ENCODE peak calls at places on chromosome 1, in ten cellular contexts. One of them, this sample, is unnamed. For H3K4me1, the result is how much of the 10 kb centered on the place peaks cover.

GRCh38 chr1:117886101-117886795 is 43.2 kb downstream of the GDAP2 start:
- DNase-seq in psoas muscle: no peak
- DNase-seq in adrenal gland: no peak
- DNase-seq in A549: no peak
- DNase-seq in K562: no peak
- DNase-seq in mesenchymal stem cell: peak
- DNase-seq in SJSA1: peak
- DNase-seq in neural progenitor cell: no peak
- DNase-seq in stomach: no peak
- DNase-seq in GM23248: peak
- DNase-seq in this sample: no peak

GRCh38 chr1:92858564-92859399 is 26.9 kb downstream of the RPL5 start:
- DNase-seq in neural progenitor cell: peak
- DNase-seq in A549: peak
- DNase-seq in psoas muscle: no peak
- DNase-seq in adrenal gland: peak
- DNase-seq in K562: peak
- DNase-seq in GM23248: peak
- DNase-seq in SJSA1: peak
- DNase-seq in mesenchymal stem cell: peak
- DNase-seq in stomach: peak
- DNase-seq in this sample: peak

GRCh38 chr1:46302091-46303037 is 1.1 kb downstream of the LRRC41 start:
- DNase-seq in A549: peak
- DNase-seq in K562: peak
- DNase-seq in SJSA1: peak
- DNase-seq in adrenal gland: peak
- DNase-seq in GM23248: peak
- DNase-seq in psoas muscle: peak
- DNase-seq in stomach: peak
- DNase-seq in mesenchymal stem cell: peak
- DNase-seq in neural progenitor cell: peak
- DNase-seq in this sample: peak

GRCh38 chr1:4064150-4064889 is 164.2 kb upstream of the C1orf174 start:
- DNase-seq in stomach: no peak
- DNase-seq in adrenal gland: no peak
- DNase-seq in mesenchymal stem cell: no peak
- DNase-seq in neural progenitor cell: no peak
- DNase-seq in psoas muscle: no peak
- DNase-seq in K562: no peak
- DNase-seq in SJSA1: no peak
- DNase-seq in GM23248: no peak
- DNase-seq in A549: no peak
- DNase-seq in this sample: no peak

GRCh38 chr1:223700942-223701637 is 11.2 kb upstream of the CAPN2 start:
- DNase-seq in A549: peak
- DNase-seq in K562: peak
- DNase-seq in neural progenitor cell: no peak
- DNase-seq in GM23248: peak
- DNase-seq in stomach: no peak
- DNase-seq in mesenchymal stem cell: peak
- DNase-seq in psoas muscle: peak
- DNase-seq in SJSA1: peak
- DNase-seq in adrenal gland: peak
- DNase-seq in this sample: peak

GRCh38 chr1:234556245-234556943 is 53.6 kb downstream of the IRF2BP2 start:
- DNase-seq in GM23248: no peak
- DNase-seq in K562: no peak
- DNase-seq in mesenchymal stem cell: no peak
- DNase-seq in A549: no peak
- DNase-seq in neural progenitor cell: no peak
- DNase-seq in psoas muscle: no peak
- DNase-seq in SJSA1: no peak
- DNase-seq in stomach: no peak
- DNase-seq in adrenal gland: no peak
- DNase-seq in this sample: no peak

GRCh38 chr1:224734261-224734935 is 118.3 kb downstream of the CNIH3 start:
- DNase-seq in SJSA1: no peak
- DNase-seq in mesenchymal stem cell: no peak
- DNase-seq in GM23248: no peak
- DNase-seq in K562: peak
- DNase-seq in stomach: no peak
- DNase-seq in psoas muscle: no peak
- DNase-seq in neural progenitor cell: no peak
- DNase-seq in adrenal gland: no peak
- DNase-seq in A549: no peak
- DNase-seq in this sample: no peak

GRCh38 chr1:17330856-17331255 is 22.9 kb downstream of the PADI4 start:
- DNase-seq in A549: no peak
- DNase-seq in mesenchymal stem cell: no peak
- DNase-seq in neural progenitor cell: no peak
- DNase-seq in GM23248: no peak
- DNase-seq in SJSA1: no peak
- DNase-seq in K562: no peak
- DNase-seq in stomach: no peak
- DNase-seq in adrenal gland: no peak
- DNase-seq in psoas muscle: no peak
- DNase-seq in this sample: no peak

GRCh38 chr1:21143138-21143537 is 33.6 kb downstream of the EIF4G3 start:
- DNase-seq in GM23248: no peak
- DNase-seq in adrenal gland: no peak
- DNase-seq in A549: no peak
- DNase-seq in mesenchymal stem cell: no peak
- DNase-seq in K562: no peak
- DNase-seq in stomach: no peak
- DNase-seq in SJSA1: no peak
- DNase-seq in neural progenitor cell: no peak
- DNase-seq in psoas muscle: no peak
- DNase-seq in this sample: no peak

GRCh38 chr1:221343106-221343505 is 398.8 kb downstream of the DUSP10 start:
- DNase-seq in stomach: no peak
- DNase-seq in SJSA1: no peak
- DNase-seq in A549: no peak
- DNase-seq in adrenal gland: no peak
- DNase-seq in GM23248: no peak
- DNase-seq in psoas muscle: no peak
- DNase-seq in neural progenitor cell: no peak
- DNase-seq in K562: no peak
- DNase-seq in mesenchymal stem cell: no peak
- DNase-seq in this sample: no peak

DNA sequence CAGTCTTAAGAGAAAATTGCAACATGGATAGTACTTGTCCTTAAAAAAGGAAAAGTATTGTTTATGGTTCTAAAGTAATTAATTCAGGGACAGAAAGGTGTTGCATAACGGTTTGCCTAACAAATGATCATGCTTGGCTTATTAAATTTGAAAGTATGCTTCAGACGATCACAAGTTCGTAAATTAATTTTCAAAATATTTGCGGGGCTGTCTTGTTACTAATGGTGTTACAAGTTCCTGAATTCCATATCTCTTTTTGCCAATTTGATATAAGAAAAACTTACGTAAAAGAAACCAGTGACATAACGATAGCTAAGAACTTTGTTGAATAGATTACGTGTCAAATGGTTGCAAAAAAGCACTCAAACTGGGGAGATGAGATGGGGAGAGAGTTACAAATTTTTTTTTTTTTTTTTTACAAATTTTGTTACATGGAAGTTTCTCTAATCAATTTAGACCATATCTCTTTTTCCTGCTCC is 1.3 kb downstream of the AGO3 start:
- DNase-seq in mesenchymal stem cell: no peak
- DNase-seq in stomach: no peak
- DNase-seq in psoas muscle: no peak
- DNase-seq in SJSA1: no peak
- DNase-seq in neural progenitor cell: no peak
- DNase-seq in GM23248: peak
- DNase-seq in K562: no peak
- DNase-seq in A549: no peak
- DNase-seq in adrenal gland: no peak
- DNase-seq in this sample: no peak
- H3K4me3 ChIP-seq in mesenchymal stem cell: no peak
- H3K4me3 ChIP-seq in stomach: peak
- H3K4me3 ChIP-seq in psoas muscle: peak
- H3K4me3 ChIP-seq in SJSA1: peak
- H3K4me3 ChIP-seq in neural progenitor cell: peak
- H3K4me3 ChIP-seq in GM23248: peak
- H3K4me3 ChIP-seq in K562: peak
- H3K4me3 ChIP-seq in A549: peak
- H3K4me3 ChIP-seq in adrenal gland: no peak
- H3K4me3 ChIP-seq in this sample: peak

DNA sequence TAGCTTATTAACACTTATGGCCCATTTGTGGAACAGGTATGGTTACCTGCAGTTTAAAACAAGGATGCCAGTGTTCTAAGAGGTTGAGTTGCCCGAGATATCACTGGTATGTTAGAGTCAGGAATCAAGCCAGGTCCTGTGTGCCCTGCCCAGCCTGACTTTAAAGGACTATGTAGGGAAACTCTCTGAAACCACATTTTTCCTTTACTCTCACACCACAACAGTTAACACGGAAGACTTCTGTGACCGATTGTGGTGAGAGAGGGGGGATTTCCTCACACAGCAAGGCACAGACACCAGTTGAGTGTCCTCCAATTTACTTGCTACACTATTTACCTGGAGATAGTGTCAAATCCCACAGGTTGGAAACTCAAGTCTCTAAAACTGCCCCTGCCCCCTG is 47.8 kb downstream of the UCK2 start:
- DNase-seq in neural progenitor cell: no peak
- DNase-seq in GM23248: no peak
- DNase-seq in SJSA1: no peak
- DNase-seq in stomach: peak
- DNase-seq in adrenal gland: no peak
- DNase-seq in mesenchymal stem cell: no peak
- DNase-seq in K562: no peak
- DNase-seq in psoas muscle: no peak
- DNase-seq in A549: no peak
- DNase-seq in this sample: no peak
- H3K27ac ChIP-seq in neural progenitor cell: no peak
- H3K27ac ChIP-seq in GM23248: no peak
- H3K27ac ChIP-seq in SJSA1: no peak
- H3K27ac ChIP-seq in stomach: peak
- H3K27ac ChIP-seq in adrenal gland: no peak
- H3K27ac ChIP-seq in mesenchymal stem cell: no peak
- H3K27ac ChIP-seq in K562: no peak
- H3K27ac ChIP-seq in psoas muscle: no peak
- H3K27ac ChIP-seq in A549: no peak
- H3K27ac ChIP-seq in this sample: no peak

GRCh38 chr1:23343246-23344110 is 606 bp downstream of the HNRNPR start:
- DNase-seq in adrenal gland: peak
- DNase-seq in mesenchymal stem cell: peak
- DNase-seq in neural progenitor cell: peak
- DNase-seq in stomach: peak
- DNase-seq in psoas muscle: no peak
- DNase-seq in GM23248: peak
- DNase-seq in A549: peak
- DNase-seq in K562: no peak
- DNase-seq in SJSA1: peak
- DNase-seq in this sample: peak

GRCh38 chr1:23345920-23346319 is 1.8 kb upstream of the HNRNPR start:
- DNase-seq in psoas muscle: no peak
- DNase-seq in stomach: no peak
- DNase-seq in mesenchymal stem cell: no peak
- DNase-seq in SJSA1: no peak
- DNase-seq in A549: no peak
- DNase-seq in neural progenitor cell: no peak
- DNase-seq in K562: no peak
- DNase-seq in adrenal gland: no peak
- DNase-seq in GM23248: no peak
- DNase-seq in this sample: no peak

GRCh38 chr1:23344111-23344986 is at the start of gene HNRNPR:
- DNase-seq in stomach: peak
- DNase-seq in A549: peak
- DNase-seq in SJSA1: peak
- DNase-seq in neural progenitor cell: peak
- DNase-seq in psoas muscle: peak
- DNase-seq in mesenchymal stem cell: peak
- DNase-seq in adrenal gland: peak
- DNase-seq in K562: peak
- DNase-seq in GM23248: peak
- DNase-seq in this sample: peak

GRCh38 chr1:23344987-23345472 is 946 bp upstream of the HNRNPR start:
- DNase-seq in mesenchymal stem cell: no peak
- DNase-seq in stomach: no peak
- DNase-seq in adrenal gland: no peak
- DNase-seq in GM23248: no peak
- DNase-seq in neural progenitor cell: peak
- DNase-seq in SJSA1: no peak
- DNase-seq in K562: no peak
- DNase-seq in A549: no peak
- DNase-seq in psoas muscle: no peak
- DNase-seq in this sample: no peak

DNA sequence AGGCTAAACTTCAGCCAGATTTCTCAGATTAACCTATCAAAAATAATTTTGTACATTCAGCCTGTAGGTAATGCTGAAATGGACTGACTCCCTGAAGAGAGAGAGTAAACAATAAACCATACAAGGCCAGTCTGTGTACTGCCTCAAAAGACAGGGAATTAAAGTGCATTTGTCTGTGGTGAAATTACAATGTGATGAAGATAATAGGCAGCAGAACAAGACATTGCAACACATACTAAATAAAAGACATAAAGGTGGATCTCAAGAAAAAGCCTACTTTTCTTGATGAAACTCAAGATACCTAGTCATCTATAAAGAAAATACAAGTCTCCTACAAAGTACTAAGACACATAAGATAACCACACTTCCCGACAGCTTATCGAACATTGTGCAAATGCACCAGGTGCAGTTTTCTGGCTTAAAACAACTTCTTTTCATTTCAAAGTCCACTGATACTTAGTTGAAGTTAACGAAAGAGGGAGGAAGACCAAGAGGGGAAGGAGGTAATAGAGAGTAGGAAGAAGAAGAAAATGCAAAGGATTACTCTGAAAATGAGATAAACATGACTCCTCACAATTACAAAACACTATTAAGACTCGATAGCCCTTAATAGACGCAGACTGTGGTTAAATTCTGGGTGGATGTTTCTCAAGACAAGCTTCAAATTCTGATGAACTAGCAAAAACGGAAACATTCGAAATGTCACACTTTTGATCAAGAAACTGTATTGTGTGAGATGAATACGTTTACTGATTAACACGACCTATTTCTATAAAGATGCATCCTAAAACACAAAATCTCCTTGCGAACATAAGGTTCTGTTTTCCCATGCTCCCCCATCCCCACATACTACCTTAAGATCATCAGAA is 2.0 kb downstream of the HNRNPR start:
- DNase-seq in GM23248: peak
- DNase-seq in SJSA1: peak
- DNase-seq in K562: no peak
- DNase-seq in neural progenitor cell: no peak
- DNase-seq in stomach: no peak
- DNase-seq in mesenchymal stem cell: peak
- DNase-seq in psoas muscle: no peak
- DNase-seq in adrenal gland: no peak
- DNase-seq in A549: no peak
- DNase-seq in this sample: no peak
- H3K4me1 ChIP-seq in GM23248: half or more
- H3K4me1 ChIP-seq in SJSA1: under half
- H3K4me1 ChIP-seq in K562: under half
- H3K4me1 ChIP-seq in neural progenitor cell: under half
- H3K4me1 ChIP-seq in stomach: half or more
- H3K4me1 ChIP-seq in mesenchymal stem cell: under half
- H3K4me1 ChIP-seq in psoas muscle: under half
- H3K4me1 ChIP-seq in adrenal gland: half or more
- H3K4me1 ChIP-seq in A549: under half
- H3K4me1 ChIP-seq in this sample: under half

GRCh38 chr1:2628933-2629626 is 3.7 kb downstream of the MMEL1 start:
- DNase-seq in psoas muscle: no peak
- DNase-seq in GM23248: no peak
- DNase-seq in K562: no peak
- DNase-seq in SJSA1: no peak
- DNase-seq in A549: no peak
- DNase-seq in stomach: no peak
- DNase-seq in mesenchymal stem cell: no peak
- DNase-seq in neural progenitor cell: peak
- DNase-seq in adrenal gland: no peak
- DNase-seq in this sample: no peak
- H3K4me3 ChIP-seq in psoas muscle: no peak
- H3K4me3 ChIP-seq in GM23248: no peak
- H3K4me3 ChIP-seq in K562: no peak
- H3K4me3 ChIP-seq in SJSA1: no peak
- H3K4me3 ChIP-seq in A549: no peak
- H3K4me3 ChIP-seq in stomach: peak
- H3K4me3 ChIP-seq in mesenchymal stem cell: no peak
- H3K4me3 ChIP-seq in neural progenitor cell: peak
- H3K4me3 ChIP-seq in adrenal gland: no peak
- H3K4me3 ChIP-seq in this sample: no peak

This sample was measured in thyroid gland.